ENCODE peak calls at places on chromosome 17, in nine cellular contexts. S, D, B, P, H, X, M, N and T are unnamed samples.

GRCh38 chr17:1559743-1560581 is 2.6 kb downstream of the PITPNA start:
- DNase-seq in S (no peak), D (no peak), B (no peak), P (no peak), H (no peak), X (no peak), M (no peak), N (no peak), T (peak; percentile 49)

GRCh38 chr17:43599835-43600234 is 53.7 kb upstream of the ETV4 start:
- DNase-seq in S (no peak), D (no peak), B (no peak), P (no peak), H (no peak), X (no peak), M (no peak), N (no peak), T (no peak)

GRCh38 chr17:78828470-78829185 is 12.0 kb downstream of the USP36 start:
- DNase-seq in S (no peak), D (peak; percentile 20), B (peak; percentile 24), P (no peak), H (peak; percentile 30), X (peak; percentile 11), M (peak; percentile 42), N (no peak), T (no peak)

GRCh38 chr17:81869221-81870154 is 1.6 kb downstream of the ARHGDIA start:
- DNase-seq in S (no peak), D (peak; percentile 73), B (no peak), P (peak; percentile 33), H (peak; percentile 65), X (peak; percentile 68), M (peak; percentile 96), N (no peak), T (peak; percentile 42)

GRCh38 chr17:21191698-21192097 is 22.3 kb downstream of the TMEM11 start:
- DNase-seq in S (no peak), D (no peak), B (no peak), P (no peak), H (no peak), X (no peak), M (peak; percentile 52), N (no peak), T (no peak)

GRCh38 chr17:40024901-40025300 is 9.7 kb downstream of the CSF3 start:
- DNase-seq in S (no peak), D (no peak), B (no peak), P (no peak), H (no peak), X (no peak), M (no peak), N (no peak), T (no peak)

GRCh38 chr17:61407211-61407911 is 7.7 kb downstream of the TBX2 start:
- DNase-seq in S (no peak), D (peak; percentile 54), B (no peak), P (no peak), H (no peak), X (no peak), M (no peak), N (no peak), T (no peak)

GRCh38 chr17:15264542-15264941 is 584 bp downstream of the PMP22 start:
- DNase-seq in S (peak; percentile 26), D (no peak), B (no peak), P (peak; percentile 88), H (no peak), X (no peak), M (no peak), N (no peak), T (peak; percentile 83)

GRCh38 chr17:47604268-47604927 is 45.3 kb upstream of the KPNB1 start:
- DNase-seq in S (no peak), D (no peak), B (no peak), P (no peak), H (no peak), X (no peak), M (peak; percentile 37), N (no peak), T (no peak)

GRCh38 chr17:4850236-4850635 is 17.1 kb downstream of the MINK1 start:
- DNase-seq in S (no peak), D (no peak), B (no peak), P (peak; percentile 34), H (no peak), X (no peak), M (no peak), N (no peak), T (peak; percentile 66)

GRCh38 chr17:4852504-4853075 is 19.4 kb downstream of the MINK1 start:
- DNase-seq in S (no peak), D (no peak), B (no peak), P (no peak), H (no peak), X (peak; percentile 58), M (peak; percentile 48), N (no peak), T (no peak)

GRCh38 chr17:4854181-4854681 is 21.1 kb downstream of the MINK1 start:
- DNase-seq in S (peak; percentile 83), D (no peak), B (no peak), P (no peak), H (no peak), X (no peak), M (no peak), N (no peak), T (no peak)

GRCh38 chr17:4856271-4856936 is 23.3 kb downstream of the MINK1 start:
- DNase-seq in S (no peak), D (no peak), B (no peak), P (no peak), H (no peak), X (no peak), M (no peak), N (no peak), T (no peak)

GRCh38 chr17:4853195-4853762 is 20.1 kb downstream of the MINK1 start:
- DNase-seq in S (no peak), D (no peak), B (no peak), P (no peak), H (no peak), X (no peak), M (no peak), N (no peak), T (no peak)
- TF ChIP-seq POLR2AphosphoS5 in S (no peak), D (no peak), B (no peak), P (no peak), H (no peak), X (no peak), M (no peak), N (no peak), T (no peak)

GRCh38 chr17:44924107-44924544 is 8.8 kb upstream of the GFAP start:
- DNase-seq in S (no peak), D (peak; percentile 27), B (no peak), P (no peak), H (no peak), X (no peak), M (no peak), N (no peak), T (peak; percentile 0)
- TF ChIP-seq POLR2AphosphoS5 in S (peak; percentile 52), D (no peak), B (peak; percentile 43), P (no peak), H (no peak), X (no peak), M (peak; percentile 27), N (no peak), T (no peak)

DNA sequence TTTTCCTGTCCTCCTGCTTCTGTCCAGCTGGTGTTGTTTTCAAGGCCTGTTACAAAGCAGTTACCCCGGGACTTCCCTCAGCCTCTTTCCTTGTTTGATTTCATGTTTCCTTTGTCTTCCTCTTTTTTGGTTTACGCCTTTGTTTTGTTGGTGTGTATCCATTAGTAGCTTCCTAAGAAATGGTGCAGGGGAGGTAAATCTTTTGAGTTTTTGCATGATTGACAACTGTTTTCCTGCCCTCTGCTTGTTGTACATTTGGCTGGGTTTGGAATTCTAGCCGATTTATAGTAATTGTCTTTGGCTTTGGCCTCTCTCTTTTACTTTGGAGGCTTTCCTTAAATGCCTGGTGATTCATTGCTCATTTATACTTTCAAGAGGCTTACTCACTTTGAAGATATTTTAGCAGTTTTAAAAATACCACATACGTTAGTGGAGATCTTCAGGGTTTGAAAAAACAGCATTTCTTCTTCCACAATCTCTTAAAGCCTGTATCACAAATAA is 32.8 kb downstream of the DNAH2 start:
- DNase-seq in S (no peak), D (no peak), B (no peak), P (no peak), H (no peak), X (no peak), M (no peak), N (no peak), T (no peak)
- TF ChIP-seq POLR2AphosphoS5 in S (no peak), D (no peak), B (no peak), P (no peak), H (no peak), X (no peak), M (no peak), N (no peak), T (no peak)

DNA sequence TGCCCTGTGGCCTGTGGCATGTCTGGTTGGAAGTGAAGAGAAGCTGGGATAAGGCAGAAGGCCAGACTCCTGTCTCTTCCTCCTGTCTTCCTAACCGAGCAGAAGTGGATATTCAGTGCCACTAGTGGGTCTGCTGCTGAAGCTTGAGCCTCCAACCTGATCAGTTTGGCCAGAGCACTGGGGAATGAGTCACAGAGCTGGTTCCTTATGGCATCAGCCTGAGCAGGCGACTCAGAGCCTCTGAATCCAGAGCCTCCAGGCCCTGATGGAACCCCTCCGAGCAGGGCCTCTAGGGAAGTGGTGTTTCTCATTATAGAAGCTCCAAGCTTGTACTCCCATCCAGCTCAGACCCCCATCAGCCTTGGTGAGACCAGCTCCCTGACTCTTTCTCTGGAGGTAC is 2.0 kb downstream of the WSCD1 start:
- DNase-seq in S (no peak), D (no peak), B (no peak), P (no peak), H (no peak), X (no peak), M (no peak), N (no peak), T (no peak)
- TF ChIP-seq POLR2AphosphoS5 in S (no peak), D (no peak), B (no peak), P (no peak), H (no peak), X (no peak), M (no peak), N (no peak), T (no peak)

GRCh38 chr17:17577373-17577772 is 14.1 kb downstream of the PEMT start:
- DNase-seq in S (no peak), D (no peak), B (no peak), P (no peak), H (no peak), X (no peak), M (no peak), N (no peak), T (no peak)

GRCh38 chr17:17573912-17574311 is 17.6 kb downstream of the PEMT start:
- DNase-seq in S (no peak), D (no peak), B (no peak), P (no peak), H (no peak), X (no peak), M (no peak), N (no peak), T (no peak)

GRCh38 chr17:17579691-17580090 is 11.8 kb downstream of the PEMT start:
- DNase-seq in S (no peak), D (no peak), B (no peak), P (no peak), H (no peak), X (no peak), M (no peak), N (no peak), T (no peak)

GRCh38 chr17:17575360-17576251 is 15.9 kb downstream of the PEMT start:
- DNase-seq in S (no peak), D (peak; percentile 60), B (no peak), P (no peak), H (no peak), X (no peak), M (no peak), N (no peak), T (no peak)

GRCh38 chr17:17576772-17577234 is 14.7 kb downstream of the PEMT start:
- DNase-seq in S (no peak), D (no peak), B (no peak), P (no peak), H (no peak), X (no peak), M (no peak), N (no peak), T (no peak)
- TF ChIP-seq POLR2AphosphoS5 in S (no peak), D (no peak), B (no peak), P (no peak), H (no peak), X (no peak), M (no peak), N (no peak), T (no peak)